ENCODE peak calls at places on chromosomes 13 and 19, in five cellular contexts. Y is K562, C is HepG2, P is IMR-90, X is H1. G is an unnamed sample.

GRCh38 chr19:10292206-10292788 is 2.5 kb downstream of the ICAM5 start:
- DNase-seq in Y (peak; percentile 97), X (peak; percentile 100), C (peak; percentile 27), P (peak; percentile 78), G (peak; percentile 72)

GRCh38 chr13:61575941-61576340 is 160.3 kb upstream of the PCDH20 start:
- DNase-seq in X (no peak), P (no peak), C (no peak), Y (no peak), G (no peak)

GRCh38 chr13:51560336-51560735 is 23.9 kb upstream of the WDFY2 start:
- DNase-seq in X (no peak), Y (no peak), P (no peak), C (no peak), G (no peak)

GRCh38 chr19:33825556-33825955 is 28.9 kb downstream of the KCTD15 start:
- DNase-seq in X (no peak), Y (no peak), P (no peak), C (no peak), G (no peak)

GRCh38 chr19:57813919-57814504 is 701 bp downstream of the ZNF552 start:
- DNase-seq in X (no peak), Y (peak; percentile 23), P (no peak), C (peak; percentile 12), G (no peak)

GRCh38 chr13:34672631-34673030 is 269.4 kb upstream of the NBEA start:
- DNase-seq in C (no peak), P (no peak), X (no peak), Y (no peak), G (no peak)

GRCh38 chr13:113832204-113832603 is 31.7 kb downstream of the GAS6 start:
- DNase-seq in C (no peak), P (no peak), Y (no peak), X (no peak), G (peak; percentile 40)

GRCh38 chr13:27374650-27375049 is 49.8 kb upstream of the GTF3A start:
- DNase-seq in Y (peak; percentile 68), X (no peak), P (peak; percentile 88), C (peak; percentile 74), G (peak; percentile 81)

GRCh38 chr19:13797870-13798269 is 2.6 kb downstream of the ZSWIM4 start:
- DNase-seq in C (no peak), P (peak; percentile 71), X (no peak), Y (no peak), G (no peak)

GRCh38 chr13:103039183-103039582 is 27.0 kb downstream of the SLC10A2 start:
- DNase-seq in Y (no peak), X (no peak), C (no peak), P (no peak), G (no peak)
- TF ChIP-seq MAFK in Y (no peak), X (no peak), C (no peak), P (no peak), G (no peak)

GRCh38 chr19:51219307-51219706 is 5.6 kb upstream of the CD33 start:
- DNase-seq in X (no peak), Y (no peak), P (no peak), C (no peak), G (no peak)

GRCh38 chr19:51227324-51227723 is 2.4 kb downstream of the CD33 start:
- DNase-seq in X (no peak), C (no peak), P (no peak), Y (no peak), G (no peak)

GRCh38 chr19:51226068-51226467 is 1.2 kb downstream of the CD33 start:
- DNase-seq in Y (peak; percentile 15), P (no peak), C (no peak), X (no peak), G (no peak)

DNA sequence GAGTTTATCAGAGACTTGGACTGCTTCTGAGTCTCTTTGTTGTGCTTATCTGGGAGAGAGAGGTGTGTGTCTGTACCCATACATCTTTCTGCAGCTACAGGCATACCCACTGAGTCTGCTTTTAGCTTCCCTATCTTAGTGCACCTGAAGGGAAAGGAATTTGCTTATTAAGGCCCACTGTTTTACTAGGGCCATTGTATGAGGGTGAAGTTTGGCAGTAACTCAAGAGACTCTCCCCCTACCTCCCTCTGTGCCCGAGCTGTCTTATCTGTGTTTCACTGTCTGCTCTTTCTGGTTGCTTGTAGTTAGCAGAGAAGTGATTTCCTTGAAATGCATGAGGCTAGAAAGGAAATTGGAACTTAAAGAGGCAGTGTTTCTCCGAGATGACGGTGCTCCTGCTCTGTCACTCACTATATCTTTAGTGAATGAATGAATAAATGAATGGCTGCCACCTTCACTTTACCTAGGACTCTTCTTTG is 678 bp upstream of the CD33 start:
- DNase-seq in Y (peak; percentile 42), P (no peak), X (no peak), C (no peak), G (no peak)
- TF ChIP-seq MAFK in Y (no peak), P (no peak), X (no peak), C (no peak), G (no peak)

DNA sequence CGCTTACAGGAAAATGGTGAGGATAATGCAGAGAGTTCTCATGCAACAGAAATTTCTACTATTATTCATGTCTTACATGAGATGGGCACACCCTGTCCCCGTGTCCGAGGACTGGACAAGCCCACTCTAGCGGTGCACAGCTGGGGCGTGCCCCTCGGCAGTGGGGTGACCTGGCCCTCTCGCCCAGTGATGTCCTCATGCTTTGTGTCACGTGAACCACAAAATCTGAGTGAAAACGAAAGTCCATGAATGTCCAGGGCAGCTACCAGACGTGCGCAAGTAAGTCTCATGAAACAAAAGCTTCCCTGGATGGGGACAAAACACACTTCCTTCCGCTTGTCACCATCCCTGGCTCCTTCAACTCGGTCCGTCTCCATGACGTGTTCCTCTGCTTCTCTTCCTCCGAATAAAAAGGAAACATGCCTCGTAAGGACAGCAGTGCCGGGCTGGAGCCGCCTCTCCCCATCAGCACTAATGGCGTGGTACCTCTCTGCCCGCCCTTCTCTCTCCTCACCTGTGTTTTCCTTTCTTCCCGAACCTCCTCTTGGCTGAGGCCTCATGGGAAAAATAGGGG is 45.6 kb downstream of the ANKRD10 start:
- DNase-seq in Y (peak; percentile 35), C (no peak), P (no peak), X (no peak), G (no peak)
- TF ChIP-seq MAFK in Y (no peak), C (no peak), P (no peak), X (no peak), G (no peak)

GRCh38 chr13:99322297-99323103 is 15.3 kb upstream of the GPR183 start:
- DNase-seq in X (no peak), P (peak; percentile 89), Y (peak; percentile 22), C (no peak), G (no peak)

GRCh38 chr13:99321709-99322108 is 14.5 kb upstream of the GPR183 start:
- DNase-seq in Y (no peak), C (no peak), X (no peak), P (no peak), G (no peak)

GRCh38 chr13:99323488-99323887 is 16.3 kb upstream of the GPR183 start:
- DNase-seq in P (peak; percentile 51), X (no peak), Y (no peak), C (no peak), G (no peak)

GRCh38 chr13:99316657-99317244 is 9.6 kb upstream of the GPR183 start:
- DNase-seq in Y (no peak), C (no peak), P (no peak), X (no peak), G (no peak)

DNA sequence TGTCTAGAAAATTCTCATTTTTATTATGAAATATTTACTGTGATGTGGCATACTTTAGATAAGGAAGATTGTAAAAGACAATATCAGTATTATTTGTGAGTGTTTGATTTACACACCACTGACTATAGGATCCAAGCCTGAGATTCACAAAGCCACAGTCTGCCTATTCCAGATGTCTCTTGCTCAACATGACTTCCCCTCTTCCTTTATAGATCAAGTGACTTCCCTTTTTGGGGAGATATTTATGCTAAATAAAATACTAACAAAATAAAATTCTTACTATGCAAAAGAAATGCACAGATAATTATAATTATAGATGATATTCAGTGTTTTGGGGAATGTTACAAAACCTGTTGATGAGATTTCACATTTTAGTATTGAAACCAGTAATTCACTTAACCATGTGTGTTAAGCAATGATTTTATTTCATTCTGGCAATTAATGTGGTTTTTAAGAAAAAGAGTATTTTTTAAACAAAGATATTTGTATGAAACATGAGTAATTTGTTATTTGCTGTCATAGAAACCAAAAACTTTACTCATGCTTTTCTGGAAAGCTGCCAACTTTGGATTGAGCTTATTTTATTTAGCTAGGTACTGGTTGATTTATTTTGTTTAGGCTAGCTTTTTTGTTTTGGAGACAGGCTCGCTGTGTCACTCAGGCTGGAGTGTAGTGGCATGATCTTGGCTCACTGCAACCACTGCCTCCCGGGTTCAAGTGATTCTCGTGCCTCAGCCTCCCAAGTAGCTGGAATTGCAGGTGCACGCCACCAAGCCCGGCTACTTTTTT is 13.7 kb upstream of the GPR183 start:
- DNase-seq in C (no peak), P (peak; percentile 88), Y (no peak), X (no peak), G (no peak)
- TF ChIP-seq MAFK in C (no peak), P (peak; percentile 27), Y (no peak), X (no peak), G (no peak)

GRCh38 chr13:44578064-44578394 is 1.9 kb upstream of the TSC22D1 start:
- DNase-seq in X (no peak), Y (no peak), C (no peak), P (no peak), G (peak; percentile 12)
- TF ChIP-seq MAFK in X (no peak), Y (no peak), C (no peak), P (no peak), G (no peak)

GRCh38 chr13:60431108-60431700 is 34.2 kb downstream of the TDRD3 start:
- DNase-seq in P (peak; percentile 72), X (no peak), C (peak; percentile 47), Y (peak; percentile 18), G (peak; percentile 18)
- TF ChIP-seq MAFK in P (no peak), X (no peak), C (no peak), Y (no peak), G (no peak)

GRCh38 chr19:35392742-35393350 is 22.0 kb downstream of the GPR42 start:
- DNase-seq in X (no peak), Y (no peak), C (no peak), P (no peak), G (no peak)

GRCh38 chr19:35396240-35396885 is 25.5 kb downstream of the GPR42 start:
- DNase-seq in P (no peak), Y (no peak), X (no peak), C (no peak), G (no peak)

GRCh38 chr19:35397064-35397463 is 26.2 kb downstream of the GPR42 start:
- DNase-seq in Y (no peak), C (no peak), P (no peak), X (no peak), G (no peak)

GRCh38 chr19:35398570-35398969 is 27.7 kb downstream of the GPR42 start:
- DNase-seq in X (no peak), P (no peak), Y (no peak), C (no peak), G (no peak)

DNA sequence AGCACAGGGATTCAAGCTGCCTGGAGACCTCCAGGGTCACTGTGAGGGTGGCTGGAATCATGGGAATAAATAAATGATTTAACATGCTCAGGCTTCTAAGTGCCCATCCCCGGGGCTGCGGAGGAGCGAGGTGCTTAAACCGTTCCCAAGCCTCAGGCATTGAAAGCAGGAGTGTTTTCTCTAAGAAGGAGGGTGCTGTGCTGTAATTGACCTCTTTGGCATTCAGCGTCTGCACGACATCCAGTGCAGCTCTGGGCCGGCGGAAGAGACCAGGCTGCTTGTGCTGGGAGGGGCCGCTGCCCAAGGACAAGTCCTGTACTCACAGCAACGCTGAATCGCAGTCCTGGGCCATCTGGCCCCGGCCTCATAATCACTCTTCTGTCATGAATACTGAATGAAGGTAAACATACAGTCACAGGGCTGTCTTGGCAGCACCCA is 24.9 kb downstream of the GPR42 start:
- DNase-seq in P (no peak), X (no peak), C (peak; percentile 65), Y (no peak), G (no peak)
- TF ChIP-seq MAFK in P (no peak), X (no peak), C (no peak), Y (no peak), G (no peak)

G was measured in A549.